ENCODE peak calls at places on chromosome 19, in nine cellular contexts. One of them, this sample, is unnamed.

GRCh38 chr19:45403781-45404556 is 900 bp downstream of the PPP1R13L start:
- DNase-seq in SJSA1: no peak
- DNase-seq in T1000: no peak
- DNase-seq in activated B cell treated with CpG ODN at 0.5 μM for 24 hours: peak; percentile 51
- DNase-seq in suprapubic skin: no peak
- DNase-seq in HuH-7: peak; percentile 88
- DNase-seq in activated gamma-delta T cell treated with anti-CD3 and anti-CD28 coated beads, Interleukin-2, amount 50 U/mL, for 16 hours: peak; percentile 51
- DNase-seq in GM04503: no peak
- DNase-seq in SW 1271: no peak
- DNase-seq in this sample: no peak

GRCh38 chr19:401836-402535 is 7.0 kb downstream of the C2CD4C start:
- DNase-seq in SJSA1: no peak
- DNase-seq in SW 1271: no peak
- DNase-seq in HuH-7: no peak
- DNase-seq in T1000: no peak
- DNase-seq in suprapubic skin: peak; percentile 64
- DNase-seq in activated B cell treated with CpG ODN at 0.5 μM for 24 hours: no peak
- DNase-seq in GM04503: no peak
- DNase-seq in activated gamma-delta T cell treated with anti-CD3 and anti-CD28 coated beads, Interleukin-2, amount 50 U/mL, for 16 hours: no peak
- DNase-seq in this sample: peak; percentile 6

GRCh38 chr19:2613507-2614295 is 88.8 kb downstream of the GNG7 start:
- DNase-seq in GM04503: no peak
- DNase-seq in activated gamma-delta T cell treated with anti-CD3 and anti-CD28 coated beads, Interleukin-2, amount 50 U/mL, for 16 hours: peak; percentile 51
- DNase-seq in HuH-7: peak; percentile 69
- DNase-seq in activated B cell treated with CpG ODN at 0.5 μM for 24 hours: peak; percentile 61
- DNase-seq in SW 1271: no peak
- DNase-seq in SJSA1: no peak
- DNase-seq in T1000: no peak
- DNase-seq in suprapubic skin: no peak
- DNase-seq in this sample: no peak

GRCh38 chr19:17125728-17126677 is 50.4 kb downstream of the MYO9B start:
- DNase-seq in GM04503: no peak
- DNase-seq in SW 1271: no peak
- DNase-seq in T1000: no peak
- DNase-seq in activated gamma-delta T cell treated with anti-CD3 and anti-CD28 coated beads, Interleukin-2, amount 50 U/mL, for 16 hours: peak; percentile 60
- DNase-seq in suprapubic skin: no peak
- DNase-seq in SJSA1: peak; percentile 80
- DNase-seq in activated B cell treated with CpG ODN at 0.5 μM for 24 hours: peak; percentile 51
- DNase-seq in HuH-7: no peak
- DNase-seq in this sample: peak; percentile 91

GRCh38 chr19:55549500-55550320 is 4.4 kb upstream of the SBK3 start:
- DNase-seq in activated B cell treated with CpG ODN at 0.5 μM for 24 hours: no peak
- DNase-seq in HuH-7: peak; percentile 64
- DNase-seq in SW 1271: no peak
- DNase-seq in activated gamma-delta T cell treated with anti-CD3 and anti-CD28 coated beads, Interleukin-2, amount 50 U/mL, for 16 hours: no peak
- DNase-seq in GM04503: peak; percentile 86
- DNase-seq in suprapubic skin: no peak
- DNase-seq in T1000: no peak
- DNase-seq in SJSA1: no peak
- DNase-seq in this sample: no peak

GRCh38 chr19:49486232-49486631 is 1.2 kb upstream of the RPL13A start:
- DNase-seq in activated gamma-delta T cell treated with anti-CD3 and anti-CD28 coated beads, Interleukin-2, amount 50 U/mL, for 16 hours: no peak
- DNase-seq in SW 1271: no peak
- DNase-seq in activated B cell treated with CpG ODN at 0.5 μM for 24 hours: no peak
- DNase-seq in T1000: no peak
- DNase-seq in suprapubic skin: no peak
- DNase-seq in HuH-7: no peak
- DNase-seq in GM04503: no peak
- DNase-seq in SJSA1: no peak
- DNase-seq in this sample: no peak

GRCh38 chr19:30224689-30225606 is 147.2 kb upstream of the ZNF536 start:
- DNase-seq in activated gamma-delta T cell treated with anti-CD3 and anti-CD28 coated beads, Interleukin-2, amount 50 U/mL, for 16 hours: no peak
- DNase-seq in SW 1271: no peak
- DNase-seq in T1000: no peak
- DNase-seq in HuH-7: no peak
- DNase-seq in suprapubic skin: no peak
- DNase-seq in SJSA1: no peak
- DNase-seq in GM04503: no peak
- DNase-seq in activated B cell treated with CpG ODN at 0.5 μM for 24 hours: no peak
- DNase-seq in this sample: no peak

GRCh38 chr19:33819875-33820781 is 23.5 kb downstream of the KCTD15 start:
- DNase-seq in activated B cell treated with CpG ODN at 0.5 μM for 24 hours: peak; percentile 60
- DNase-seq in SJSA1: no peak
- DNase-seq in T1000: peak; percentile 31
- DNase-seq in SW 1271: no peak
- DNase-seq in activated gamma-delta T cell treated with anti-CD3 and anti-CD28 coated beads, Interleukin-2, amount 50 U/mL, for 16 hours: no peak
- DNase-seq in GM04503: no peak
- DNase-seq in suprapubic skin: peak; percentile 92
- DNase-seq in HuH-7: peak; percentile 85
- DNase-seq in this sample: peak; percentile 90

GRCh38 chr19:17109300-17109699 is 33.7 kb downstream of the MYO9B start:
- DNase-seq in T1000: no peak
- DNase-seq in GM04503: no peak
- DNase-seq in activated B cell treated with CpG ODN at 0.5 μM for 24 hours: no peak
- DNase-seq in activated gamma-delta T cell treated with anti-CD3 and anti-CD28 coated beads, Interleukin-2, amount 50 U/mL, for 16 hours: no peak
- DNase-seq in SW 1271: no peak
- DNase-seq in HuH-7: no peak
- DNase-seq in SJSA1: no peak
- DNase-seq in suprapubic skin: no peak
- DNase-seq in this sample: no peak

GRCh38 chr19:917323-918151 is at the start of gene KISS1R:
- DNase-seq in activated gamma-delta T cell treated with anti-CD3 and anti-CD28 coated beads, Interleukin-2, amount 50 U/mL, for 16 hours: no peak
- DNase-seq in SJSA1: peak; percentile 50
- DNase-seq in HuH-7: peak; percentile 83
- DNase-seq in SW 1271: no peak
- DNase-seq in activated B cell treated with CpG ODN at 0.5 μM for 24 hours: peak; percentile 71
- DNase-seq in T1000: peak; percentile 32
- DNase-seq in GM04503: no peak
- DNase-seq in suprapubic skin: no peak
- DNase-seq in this sample: no peak

GRCh38 chr19:27793644-27794443 is 1419.1 kb downstream of the UQCRFS1 start:
- DNase-seq in HuH-7: peak; percentile 94
- DNase-seq in activated gamma-delta T cell treated with anti-CD3 and anti-CD28 coated beads, Interleukin-2, amount 50 U/mL, for 16 hours: peak; percentile 85
- DNase-seq in T1000: peak; percentile 86
- DNase-seq in SW 1271: peak; percentile 89
- DNase-seq in GM04503: peak; percentile 72
- DNase-seq in activated B cell treated with CpG ODN at 0.5 μM for 24 hours: peak; percentile 83
- DNase-seq in SJSA1: peak; percentile 94
- DNase-seq in suprapubic skin: peak; percentile 96
- DNase-seq in this sample: peak; percentile 99

GRCh38 chr19:29565171-29565570 is 39.4 kb downstream of the VSTM2B start:
- DNase-seq in T1000: no peak
- DNase-seq in activated gamma-delta T cell treated with anti-CD3 and anti-CD28 coated beads, Interleukin-2, amount 50 U/mL, for 16 hours: no peak
- DNase-seq in SW 1271: no peak
- DNase-seq in HuH-7: no peak
- DNase-seq in suprapubic skin: peak; percentile 66
- DNase-seq in activated B cell treated with CpG ODN at 0.5 μM for 24 hours: no peak
- DNase-seq in GM04503: no peak
- DNase-seq in SJSA1: peak; percentile 30
- DNase-seq in this sample: no peak

This sample was measured in posterior cingulate gyrus.